ENCODE peak calls at places on chromosome 20, in four cellular contexts. P, Y, L and X are unnamed samples.

GRCh38 chr20:47546184-47547033 is 44.7 kb downstream of the NCOA3 start:
- DNase-seq in P (no peak), Y (peak; percentile 84), L (no peak), X (peak; percentile 84)

GRCh38 chr20:34720266-34720665 is 16.1 kb downstream of the TP53INP2 start:
- DNase-seq in L (no peak), P (no peak), Y (peak; percentile 21), X (peak; percentile 34)

GRCh38 chr20:11218035-11218680 is 544.4 kb upstream of the JAG1 start:
- DNase-seq in Y (no peak), P (no peak), L (no peak), X (no peak)

GRCh38 chr20:48142258-48142657 is 357.0 kb upstream of the SULF2 start:
- DNase-seq in Y (no peak), P (no peak), L (no peak), X (no peak)

GRCh38 chr20:57840504-57841296 is 130.9 kb upstream of the PMEPA1 start:
- DNase-seq in P (no peak), Y (no peak), L (no peak), X (no peak)

GRCh38 chr20:48106428-48106827 is 321.1 kb upstream of the SULF2 start:
- DNase-seq in L (no peak), Y (peak; percentile 30), P (no peak), X (no peak)

GRCh38 chr20:17481661-17482060 is 49.5 kb downstream of the BFSP1 start:
- DNase-seq in P (no peak), Y (no peak), L (no peak), X (no peak)

GRCh38 chr20:58331961-58332551 is 22.5 kb downstream of the RAB22A start:
- DNase-seq in P (no peak), L (no peak), Y (no peak), X (no peak)

GRCh38 chr20:50587291-50587961 is 77.2 kb downstream of the PTPN1 start:
- DNase-seq in P (no peak), L (no peak), Y (no peak), X (no peak)

GRCh38 chr20:50425076-50425475 is 85.1 kb upstream of the PTPN1 start:
- DNase-seq in Y (no peak), L (no peak), P (no peak), X (peak; percentile 40)

GRCh38 chr20:32344835-32345506 is 13.2 kb upstream of the ASXL1 start:
- DNase-seq in Y (no peak), L (no peak), P (no peak), X (no peak)

GRCh38 chr20:44089987-44090674 is 96.9 kb downstream of the JPH2 start:
- DNase-seq in L (no peak), P (no peak), Y (peak; percentile 85), X (peak; percentile 68)

GRCh38 chr20:21063276-21063675 is 42.9 kb downstream of the LINC00237 start:
- DNase-seq in Y (no peak), L (no peak), P (no peak), X (no peak)

GRCh38 chr20:48629069-48629959 is 198.5 kb downstream of the PREX1 start:
- DNase-seq in L (no peak), Y (no peak), P (no peak), X (no peak)

GRCh38 chr20:2652724-2653510 is 485 bp downstream of the NOP56 start:
- DNase-seq in L (peak; percentile 46), Y (peak; percentile 15), P (peak; percentile 44), X (peak; percentile 23)

GRCh38 chr20:13095013-13095412 is 86.2 kb downstream of the SPTLC3 start:
- DNase-seq in Y (no peak), P (no peak), L (no peak), X (no peak)

GRCh38 chr20:60816901-60817300 is 435.2 kb upstream of the CDH4 start:
- DNase-seq in P (no peak), Y (no peak), L (no peak), X (no peak)

GRCh38 chr20:26218301-26218700 is 521.6 kb upstream of the ZNF337 start:
- DNase-seq in L (no peak), Y (no peak), P (no peak), X (no peak)

GRCh38 chr20:51570755-51571469 is 28.4 kb upstream of the NFATC2 start:
- DNase-seq in P (no peak), Y (no peak), L (no peak), X (no peak)

GRCh38 chr20:59403261-59403961 is 103.0 kb downstream of the EDN3 start:
- DNase-seq in P (peak; percentile 53), Y (no peak), L (no peak), X (no peak)

GRCh38 chr20:10466325-10466724 is 31.2 kb downstream of the SLX4IP start:
- DNase-seq in P (no peak), L (no peak), Y (no peak), X (peak; percentile 44)

GRCh38 chr20:46253391-46253790 is 54.9 kb downstream of the CDH22 start:
- DNase-seq in L (no peak), P (no peak), Y (no peak), X (no peak)

GRCh38 chr20:51678041-51678697 is 90.0 kb downstream of the ATP9A start:
- DNase-seq in L (no peak), P (peak; percentile 66), Y (no peak), X (no peak)

GRCh38 chr20:58650181-58650775 is 805 bp upstream of the STX16 start:
- DNase-seq in Y (no peak), P (no peak), L (no peak), X (no peak)

GRCh38 chr20:25338112-25339023 is 52.3 kb downstream of the ABHD12 start:
- DNase-seq in Y (no peak), P (no peak), L (no peak), X (no peak)

GRCh38 chr20:5056801-5057599 is 55.7 kb upstream of the SLC23A2 start:
- DNase-seq in L (no peak), Y (peak; percentile 45), P (no peak), X (peak; percentile 29)

GRCh38 chr20:59525500-59526241 is 78.7 kb upstream of the PHACTR3 start:
- DNase-seq in Y (peak; percentile 36), P (peak; percentile 35), L (peak; percentile 11), X (peak; percentile 23)

GRCh38 chr20:64245746-64246595 is 9.6 kb upstream of the PCMTD2 start:
- DNase-seq in L (no peak), Y (no peak), P (no peak), X (no peak)

GRCh38 chr20:1327827-1328679 is 886 bp downstream of the SDCBP2 start:
- DNase-seq in L (no peak), Y (no peak), P (no peak), X (no peak)